ENCODE peak calls at places on chromosome 13, in four cellular contexts. B, Y, R and Q are unnamed samples.

GRCh38 chr13:98216711-98217110 is 39.6 kb upstream of the RNF113B start:
- DNase-seq in Y (no peak), R (no peak), B (no peak), Q (peak; percentile 39)

GRCh38 chr13:104487006-104487405 is 1420.8 kb upstream of the SLC10A2 start:
- DNase-seq in R (no peak), Y (no peak), B (no peak), Q (no peak)

GRCh38 chr13:106274551-106275208 is 260.8 kb downstream of the EFNB2 start:
- DNase-seq in Y (no peak), R (no peak), B (no peak), Q (no peak)

GRCh38 chr13:22220186-22221160 is 549.6 kb downstream of the FGF9 start:
- DNase-seq in B (peak; percentile 0), Y (no peak), R (peak; percentile 77), Q (no peak)

GRCh38 chr13:42398542-42398941 is 126.6 kb downstream of the AKAP11 start:
- DNase-seq in Y (no peak), R (no peak), B (no peak), Q (no peak)

GRCh38 chr13:22690756-22691155 is 490.0 kb upstream of the SGCG start:
- DNase-seq in R (no peak), Y (no peak), B (no peak), Q (no peak)

GRCh38 chr13:30204564-30204963 is 102.8 kb downstream of the KATNAL1 start:
- DNase-seq in B (no peak), Y (peak; percentile 71), R (no peak), Q (peak; percentile 59)

GRCh38 chr13:33518442-33518841 is 232.9 kb upstream of the STARD13 start:
- DNase-seq in R (no peak), Y (no peak), B (no peak), Q (no peak)

GRCh38 chr13:30577381-30577780 is 40.3 kb upstream of the USPL1 start:
- DNase-seq in R (no peak), Y (peak; percentile 40), B (peak; percentile 48), Q (peak; percentile 85)

GRCh38 chr13:94716016-94716415 is 3.7 kb upstream of the SOX21 start:
- DNase-seq in Y (no peak), R (no peak), B (no peak), Q (no peak)

GRCh38 chr13:111938743-111939142 is 128.2 kb upstream of the SOX1 start:
- DNase-seq in Y (no peak), R (no peak), B (no peak), Q (no peak)

GRCh38 chr13:99991013-99991805 is 9.6 kb downstream of the ZIC2 start:
- DNase-seq in Y (no peak), B (no peak), R (no peak), Q (no peak)

GRCh38 chr13:52984881-52985363 is 43.7 kb upstream of the OLFM4 start:
- DNase-seq in R (no peak), Y (no peak), B (no peak), Q (no peak)

GRCh38 chr13:74870865-74871264 is 611.1 kb downstream of the TBC1D4 start:
- DNase-seq in R (no peak), Y (no peak), B (no peak), Q (no peak)

GRCh38 chr13:79483302-79483701 is 2.3 kb downstream of the NDFIP2 start:
- DNase-seq in B (peak; percentile 37), Y (no peak), R (no peak), Q (no peak)

GRCh38 chr13:19978830-19979437 is 20.4 kb downstream of the ZMYM2 start:
- DNase-seq in R (no peak), B (no peak), Y (no peak), Q (no peak)

GRCh38 chr13:101530293-101530692 is 77.8 kb downstream of the ITGBL1 start:
- DNase-seq in Y (no peak), R (no peak), B (no peak), Q (no peak)

GRCh38 chr13:106152047-106152446 is 383.4 kb downstream of the EFNB2 start:
- DNase-seq in R (no peak), B (no peak), Y (no peak), Q (no peak)

GRCh38 chr13:34894756-34895155 is 47.3 kb upstream of the NBEA start:
- DNase-seq in Y (no peak), B (no peak), R (no peak), Q (no peak)

GRCh38 chr13:70905035-70905434 is 796.8 kb upstream of the KLHL1 start:
- DNase-seq in B (no peak), Y (no peak), R (no peak), Q (no peak)

GRCh38 chr13:98461525-98462240 is 115.2 kb downstream of the STK24 start:
- DNase-seq in Y (no peak), B (no peak), R (no peak), Q (no peak)

GRCh38 chr13:113607056-113607455 is 22.5 kb downstream of the TFDP1 start:
- DNase-seq in B (no peak), R (no peak), Y (no peak), Q (no peak)

GRCh38 chr13:46639033-46639981 is 86.3 kb downstream of the LRCH1 start:
- DNase-seq in B (no peak), Y (peak; percentile 37), R (no peak), Q (peak; percentile 69)

DNA sequence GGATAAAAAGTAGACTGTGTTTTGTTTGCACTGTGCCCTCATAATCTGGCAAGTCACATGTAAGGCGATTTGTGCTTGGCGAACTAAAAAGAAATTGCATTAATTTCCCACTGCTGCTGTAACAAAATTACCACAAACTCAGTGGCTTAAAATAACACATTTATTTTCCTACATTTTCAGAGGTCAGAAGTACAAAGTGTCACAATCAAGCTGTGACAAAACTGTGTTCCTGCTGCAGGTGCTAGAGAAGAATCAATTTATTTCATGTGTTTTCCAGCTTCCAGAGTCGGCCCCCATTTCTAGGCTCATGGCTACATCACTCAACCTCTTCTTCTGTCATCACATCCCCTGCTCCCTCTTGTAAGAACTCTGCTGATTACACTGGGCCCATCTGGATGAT is 158.6 kb upstream of the UFM1 start:
- DNase-seq in Y (no peak), R (no peak), B (no peak), Q (no peak)
- TF ChIP-seq CTCF in Y (no peak), R (no peak), B (no peak), Q (no peak)

DNA sequence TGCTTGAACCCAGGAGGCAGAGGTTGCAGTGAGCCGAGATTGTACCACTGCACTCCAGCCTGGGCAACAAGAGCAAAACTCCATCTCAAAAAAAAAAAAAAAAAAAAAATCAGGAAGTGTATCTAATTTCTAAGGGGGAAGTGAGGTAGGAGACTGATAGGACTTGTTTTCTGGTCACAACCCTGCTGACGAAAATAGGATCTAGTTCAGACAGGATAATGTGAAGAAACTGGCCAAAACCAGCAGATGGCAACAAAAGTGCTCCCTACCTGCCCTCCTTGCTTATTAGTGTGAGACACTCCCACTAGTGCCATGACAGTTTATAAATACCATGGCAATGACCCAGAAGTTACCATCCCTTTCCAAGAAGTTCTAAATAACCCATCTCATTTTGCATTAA is 36.0 kb upstream of the KPNA3 start:
- DNase-seq in R (no peak), B (no peak), Y (no peak), Q (peak; percentile 13)
- TF ChIP-seq CTCF in R (no peak), B (no peak), Y (no peak), Q (no peak)

DNA sequence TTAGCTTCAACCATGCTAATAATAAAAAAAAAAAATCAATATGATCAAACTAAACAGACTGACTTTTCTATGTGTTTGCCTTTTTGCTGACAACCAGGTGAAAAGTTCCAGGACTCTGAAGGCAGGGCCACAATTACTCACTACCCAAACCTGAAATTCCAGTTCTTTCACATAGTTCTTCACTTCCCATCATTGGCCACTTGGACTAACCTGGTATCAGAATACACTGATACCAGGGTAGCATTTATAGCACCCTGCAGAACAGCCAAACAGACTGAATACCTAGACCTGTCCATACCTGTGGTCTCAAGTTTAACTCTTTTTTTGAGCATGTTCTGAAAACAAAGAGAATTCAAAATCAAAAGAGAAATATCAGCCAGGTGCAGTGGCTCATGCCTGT is 25.1 kb downstream of the ELF1 start:
- DNase-seq in R (no peak), Y (no peak), B (no peak), Q (no peak)
- TF ChIP-seq CTCF in R (no peak), Y (no peak), B (no peak), Q (no peak)

GRCh38 chr13:109869312-109870237 is 83.2 kb upstream of the IRS2 start:
- DNase-seq in Y (no peak), R (peak; percentile 82), B (peak; percentile 52), Q (peak; percentile 22)
- TF ChIP-seq CTCF in Y (no peak), R (no peak), B (peak; percentile 30), Q (no peak)

GRCh38 chr13:26216042-26216441 is 6.1 kb downstream of the RNF6 start:
- DNase-seq in R (no peak), Y (no peak), B (no peak), Q (no peak)
- TF ChIP-seq CTCF in R (no peak), Y (no peak), B (no peak), Q (no peak)

DNA sequence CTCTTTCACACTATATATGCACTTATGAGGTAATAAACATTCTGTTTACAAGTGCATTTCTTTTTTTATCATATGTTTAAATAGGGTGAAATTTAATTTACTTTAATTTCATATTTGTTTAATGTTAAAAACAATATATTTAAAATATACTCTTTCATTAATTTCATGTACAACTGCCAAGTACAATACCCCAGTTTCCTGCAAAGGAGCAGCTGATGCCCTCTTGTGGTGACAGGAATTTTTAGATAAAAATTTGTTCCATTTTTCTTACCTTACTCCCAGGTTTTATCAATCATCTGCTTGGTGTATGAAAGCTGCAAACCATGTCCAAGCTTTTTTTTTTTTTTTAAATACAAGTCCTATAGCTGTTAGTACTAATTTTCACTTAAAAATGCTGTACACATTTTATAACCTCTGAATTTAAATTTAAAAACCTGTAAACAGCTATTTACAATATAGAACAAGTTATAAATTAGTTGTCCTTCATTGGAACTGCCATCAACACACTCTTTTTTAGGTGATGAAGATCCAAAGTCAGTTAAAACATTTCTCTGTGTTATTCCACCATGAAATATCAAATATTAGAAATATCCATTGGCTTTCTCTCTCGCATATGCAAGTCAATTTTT is 4.9 kb downstream of the PCDH20 start:
- DNase-seq in R (no peak), Y (peak; percentile 38), B (no peak), Q (peak; percentile 20)
- TF ChIP-seq CTCF in R (no peak), Y (peak; percentile 50), B (peak; percentile 30), Q (peak; percentile 34)

DNA sequence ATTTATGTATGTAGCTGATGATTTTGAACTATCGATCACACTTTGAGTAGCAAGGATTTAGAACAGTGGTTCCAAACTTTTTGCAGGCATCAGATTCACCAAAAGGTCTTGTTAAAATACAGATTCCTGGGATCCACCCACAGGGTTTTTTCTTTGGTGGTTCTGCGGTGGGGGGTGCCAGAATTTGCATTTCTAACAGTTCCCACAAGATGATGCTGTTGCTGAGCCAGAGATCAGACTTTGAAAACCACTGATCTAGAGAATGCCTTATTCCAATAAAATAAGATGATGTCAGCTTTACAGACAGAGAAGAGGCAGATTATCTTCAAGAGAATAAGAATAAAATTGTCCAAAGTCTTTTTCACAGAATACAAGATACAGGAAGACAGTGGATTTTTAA is 80.9 kb upstream of the SHISA2 start:
- DNase-seq in Y (no peak), R (no peak), B (no peak), Q (no peak)
- TF ChIP-seq CTCF in Y (no peak), R (no peak), B (peak; percentile 30), Q (no peak)

GRCh38 chr13:66714795-66715194 is 515.3 kb downstream of the PCDH9 start:
- DNase-seq in B (no peak), R (no peak), Y (no peak), Q (no peak)
- TF ChIP-seq CTCF in B (no peak), R (no peak), Y (no peak), Q (no peak)